ENCODE peak calls at places on chromosomes 2 and 18, in ten cellular contexts. V is RPMI8226; L is Caki2; S is HFFc6; Q is tibial artery; P is amniotic stem cell; I is Right ventricle myocardium inferior; J is activated CD4-positive, alpha-beta T cell treated with anti-CD3 and anti-CD28 coated beads, Interleukin-2, amount 10 ng/mL, durations not matched to agents 24 days and 14 days; N is SK-N-SH; R is endothelial cell of umbilical vein. D is an unnamed sample.

GRCh38 chr2:239257511-239257937 is 143.3 kb downstream of the HDAC4 start:
- DNase-seq in V (no peak), L (peak; percentile 37), S (peak; percentile 91), Q (no peak), P (no peak), I (no peak), J (no peak), N (no peak), R (peak; percentile 52), D (peak; percentile 90)

GRCh38 chr2:85843543-85843942 is 45.2 kb downstream of the ST3GAL5 start:
- DNase-seq in V (peak; percentile 45), L (no peak), S (no peak), Q (no peak), P (no peak), I (no peak), J (peak; percentile 61), N (peak; percentile 25), R (no peak), D (no peak)

GRCh38 chr2:44938287-44939073 is 3.0 kb upstream of the SIX3 start:
- DNase-seq in V (no peak), L (no peak), S (no peak), Q (no peak), P (no peak), I (peak; percentile 37), J (no peak), N (peak; percentile 70), R (no peak), D (no peak)

GRCh38 chr2:140506606-140507005 is 1624.2 kb downstream of the LRP1B start:
- DNase-seq in V (no peak), L (no peak), S (no peak), Q (no peak), P (peak; percentile 9), I (no peak), J (no peak), N (no peak), R (no peak), D (peak; percentile 39)

GRCh38 chr18:56445422-56445821 is 193.0 kb downstream of the TXNL1 start:
- DNase-seq in V (no peak), L (no peak), S (no peak), Q (no peak), P (no peak), I (no peak), J (no peak), N (no peak), R (no peak), D (no peak)

GRCh38 chr2:219285894-219286425 is 6.8 kb downstream of the DNAJB2 start:
- DNase-seq in V (no peak), L (no peak), S (no peak), Q (no peak), P (no peak), I (no peak), J (no peak), N (peak; percentile 63), R (no peak), D (peak; percentile 70)

GRCh38 chr2:172722481-172722880 is 13.2 kb upstream of the RAPGEF4 start:
- DNase-seq in V (no peak), L (no peak), S (no peak), Q (no peak), P (no peak), I (no peak), J (no peak), N (no peak), R (no peak), D (no peak)

GRCh38 chr2:190210471-190210870 is 109.2 kb downstream of the HIBCH start:
- DNase-seq in V (no peak), L (no peak), S (no peak), Q (no peak), P (no peak), I (no peak), J (no peak), N (no peak), R (no peak), D (no peak)

GRCh38 chr2:199308567-199308966 is 149.2 kb downstream of the SATB2 start:
- DNase-seq in V (no peak), L (no peak), S (no peak), Q (no peak), P (no peak), I (no peak), J (no peak), N (no peak), R (no peak), D (no peak)

GRCh38 chr2:38978504-38978903 is 88.8 kb downstream of the ARHGEF33 start:
- DNase-seq in V (no peak), L (no peak), S (no peak), Q (no peak), P (no peak), I (no peak), J (no peak), N (no peak), R (no peak), D (no peak)

GRCh38 chr2:12538300-12538699 is 178.4 kb upstream of the TRIB2 start:
- DNase-seq in V (no peak), L (peak; percentile 45), S (no peak), Q (no peak), P (no peak), I (no peak), J (peak; percentile 22), N (no peak), R (no peak), D (no peak)

GRCh38 chr18:30743033-30743432 is 299.5 kb downstream of the DSC3 start:
- DNase-seq in V (no peak), L (no peak), S (no peak), Q (no peak), P (no peak), I (no peak), J (no peak), N (no peak), R (no peak), D (no peak)

GRCh38 chr2:127631997-127632581 is 13.9 kb upstream of the GPR17 start:
- DNase-seq in V (no peak), L (no peak), S (no peak), Q (no peak), P (no peak), I (no peak), J (no peak), N (no peak), R (no peak), D (no peak)

GRCh38 chr2:147330925-147331324 is 513.9 kb upstream of the ACVR2A start:
- DNase-seq in V (no peak), L (no peak), S (no peak), Q (no peak), P (no peak), I (no peak), J (no peak), N (no peak), R (no peak), D (no peak)

GRCh38 chr18:10120622-10121021 is 206.8 kb downstream of the VAPA start:
- DNase-seq in V (no peak), L (no peak), S (no peak), Q (no peak), P (no peak), I (no peak), J (no peak), N (no peak), R (no peak), D (peak; percentile 45)

GRCh38 chr2:20524412-20525040 is 77.7 kb downstream of the RHOB start:
- DNase-seq in V (no peak), L (no peak), S (no peak), Q (no peak), P (no peak), I (peak; percentile 69), J (no peak), N (no peak), R (no peak), D (no peak)